ENCODE peak calls at places on chromosomes 6 and 20, in six cellular contexts. W, V, P, T, F and G are unnamed samples.
A peak's percentile ranks its signal among the peaks of the same experiment; 100 is the strongest.

GRCh38 chr6:42936398-42936797 is 7.1 kb downstream of the CNPY3 start:
- DNase-seq in W (no peak), V (no peak), P (no peak), T (no peak), F (no peak), G (no peak)

GRCh38 chr6:107217248-107217647 is 101.9 kb upstream of the BEND3 start:
- DNase-seq in W (no peak), V (no peak), P (no peak), T (no peak), F (no peak), G (no peak)

GRCh38 chr6:69706724-69707123 is 90.1 kb downstream of the LMBRD1 start:
- DNase-seq in W (no peak), V (no peak), P (no peak), T (no peak), F (no peak), G (no peak)

GRCh38 chr20:40692240-40693011 is 3.4 kb upstream of the MAFB start:
- DNase-seq in W (no peak), V (no peak), P (no peak), T (peak; percentile 62), F (peak; percentile 39), G (no peak)

GRCh38 chr6:114323784-114324183 is 19.0 kb downstream of the HS3ST5 start:
- DNase-seq in W (no peak), V (no peak), P (no peak), T (peak; percentile 57), F (no peak), G (no peak)

GRCh38 chr6:43579171-43579570 is 3.2 kb downstream of the POLH start:
- DNase-seq in W (no peak), V (no peak), P (no peak), T (no peak), F (no peak), G (no peak)

GRCh38 chr20:16208443-16208842 is 364.8 kb downstream of the KIF16B start:
- DNase-seq in W (no peak), V (no peak), P (no peak), T (no peak), F (no peak), G (no peak)

GRCh38 chr6:155100087-155100486 is 105.0 kb downstream of the TIAM2 start:
- DNase-seq in W (no peak), V (peak; percentile 88), P (no peak), T (no peak), F (peak; percentile 73), G (no peak)

GRCh38 chr6:13696226-13696625 is 15.4 kb downstream of the RANBP9 start:
- DNase-seq in W (no peak), V (no peak), P (no peak), T (no peak), F (no peak), G (no peak)

GRCh38 chr6:44148306-44148705 is 10.3 kb upstream of the CAPN11 start:
- DNase-seq in W (no peak), V (no peak), P (no peak), T (no peak), F (no peak), G (no peak)

GRCh38 chr6:150373260-150373701 is 4.5 kb downstream of the IYD start:
- DNase-seq in W (no peak), V (no peak), P (peak; percentile 34), T (no peak), F (no peak), G (no peak)

GRCh38 chr20:60136640-60137411 is 178.6 kb downstream of the CDH26 start:
- DNase-seq in W (no peak), V (no peak), P (no peak), T (no peak), F (no peak), G (no peak)

GRCh38 chr6:153591165-153591564 is 447.9 kb upstream of the OPRM1 start:
- DNase-seq in W (no peak), V (no peak), P (no peak), T (no peak), F (no peak), G (no peak)

GRCh38 chr6:143536461-143536865 is 24.9 kb upstream of the FUCA2 start:
- DNase-seq in W (no peak), V (peak; percentile 43), P (peak; percentile 27), T (peak; percentile 56), F (peak; percentile 80), G (peak; percentile 65)

GRCh38 chr20:63058696-63059335 is 52.1 kb upstream of the BHLHE23 start:
- DNase-seq in W (no peak), V (no peak), P (peak; percentile 13), T (no peak), F (peak; percentile 38), G (no peak)

GRCh38 chr6:170038251-170038650 is 252.6 kb downstream of the DLL1 start:
- DNase-seq in W (no peak), V (no peak), P (no peak), T (no peak), F (no peak), G (no peak)

GRCh38 chr6:80003841-80004198 is 629 bp upstream of the TTK start:
- DNase-seq in W (no peak), V (no peak), P (peak; percentile 21), T (peak; percentile 51), F (no peak), G (peak; percentile 29)

GRCh38 chr6:53465732-53466131 is 79.2 kb downstream of the GCLC start:
- DNase-seq in W (no peak), V (peak; percentile 28), P (no peak), T (no peak), F (no peak), G (no peak)

GRCh38 chr6:15331629-15332241 is 85.9 kb downstream of the JARID2 start:
- DNase-seq in W (no peak), V (no peak), P (no peak), T (no peak), F (no peak), G (no peak)

GRCh38 chr6:5723905-5724691 is 282.6 kb downstream of the NRN1 start:
- DNase-seq in W (no peak), V (peak; percentile 29), P (peak; percentile 30), T (no peak), F (no peak), G (peak; percentile 22)

GRCh38 chr20:50959543-50960126 is 1.0 kb downstream of the MOCS3 start:
- DNase-seq in W (no peak), V (no peak), P (no peak), T (no peak), F (no peak), G (no peak)

GRCh38 chr20:946826-947225 is 30.7 kb upstream of the ANGPT4 start:
- DNase-seq in W (no peak), V (no peak), P (no peak), T (no peak), F (no peak), G (no peak)

GRCh38 chr6:134519456-134519855 is 201.5 kb upstream of the SGK1 start:
- DNase-seq in W (no peak), V (peak; percentile 63), P (peak; percentile 44), T (no peak), F (peak; percentile 65), G (no peak)

GRCh38 chr6:88367248-88367647 is 201.1 kb upstream of the CNR1 start:
- DNase-seq in W (no peak), V (no peak), P (no peak), T (no peak), F (no peak), G (no peak)

DNA sequence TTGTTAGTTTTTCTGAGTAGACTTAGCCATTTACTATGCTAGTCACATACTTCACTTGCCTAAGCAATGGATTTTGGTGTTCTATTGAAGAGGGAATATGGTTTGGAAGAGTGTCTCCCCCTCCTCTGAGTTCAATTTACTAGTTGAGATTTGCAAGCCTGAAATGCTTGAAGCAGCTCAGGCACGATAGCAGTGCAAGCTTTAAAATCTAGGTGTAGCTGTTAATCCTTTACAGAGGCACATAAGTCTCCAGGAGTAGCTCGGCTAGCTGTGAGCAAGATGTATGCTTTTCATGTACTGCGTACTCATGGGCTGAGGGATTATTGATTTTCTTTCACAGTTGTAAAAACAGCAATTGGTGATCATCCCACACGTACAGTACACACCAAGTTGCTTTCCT is 745 bp downstream of the FLRT3 start:
- DNase-seq in W (peak; percentile 55), V (no peak), P (no peak), T (peak; percentile 12), F (no peak), G (no peak)
- TF ChIP-seq CTCF in W (no peak), V (no peak), P (no peak), T (no peak), F (no peak), G (no peak)

GRCh38 chr6:162388383-162388777 is 339.2 kb downstream of the PRKN start:
- DNase-seq in W (no peak), V (no peak), P (no peak), T (no peak), F (no peak), G (no peak)
- H3K27ac ChIP-seq in W (no peak overlapping the region), V (no peak overlapping the region), P (peak overlapping the region; percentile 71), T (no peak overlapping the region), F (peak overlapping the region; percentile 58), G (no peak overlapping the region)

DNA sequence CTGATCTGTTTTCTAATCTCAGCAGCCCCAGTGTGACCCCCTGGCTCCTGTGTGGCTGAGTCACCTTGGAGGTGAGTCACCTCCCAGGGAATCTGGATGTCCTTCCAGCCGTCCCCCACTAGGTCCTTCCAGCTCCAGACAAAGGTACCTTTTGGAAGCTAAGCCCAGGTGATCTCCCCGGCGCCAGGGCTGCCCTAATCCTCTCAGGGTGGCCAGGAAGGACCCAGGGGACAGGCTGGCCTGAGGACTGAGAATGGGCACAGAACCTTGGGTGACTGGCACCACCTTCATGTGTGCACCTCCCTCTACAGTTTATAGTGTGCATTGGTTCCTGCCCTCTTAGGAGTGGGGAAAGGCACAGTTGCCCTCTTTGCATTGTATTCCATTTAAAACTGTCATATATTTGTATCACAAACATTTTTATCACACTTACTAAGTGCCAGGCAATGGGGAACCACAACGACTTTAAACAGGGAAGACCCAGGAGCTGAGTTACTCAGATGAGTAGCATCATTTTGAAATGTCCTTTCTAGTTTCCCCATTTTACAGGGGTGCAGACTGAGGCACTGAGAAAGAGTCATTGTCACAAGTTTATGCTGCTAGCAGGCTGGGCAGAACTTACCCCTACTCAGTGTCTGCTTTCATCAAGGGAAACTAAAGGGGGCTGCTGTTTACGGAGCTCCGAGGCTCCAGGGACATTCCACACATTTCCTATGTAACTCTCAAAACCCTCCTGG is 2.6 kb upstream of the BPIFB4 start:
- DNase-seq in W (no peak), V (no peak), P (no peak), T (peak; percentile 48), F (no peak), G (no peak)
- TF ChIP-seq CTCF in W (peak; percentile 49), V (no peak), P (no peak), T (peak; percentile 71), F (no peak), G (no peak)

DNA sequence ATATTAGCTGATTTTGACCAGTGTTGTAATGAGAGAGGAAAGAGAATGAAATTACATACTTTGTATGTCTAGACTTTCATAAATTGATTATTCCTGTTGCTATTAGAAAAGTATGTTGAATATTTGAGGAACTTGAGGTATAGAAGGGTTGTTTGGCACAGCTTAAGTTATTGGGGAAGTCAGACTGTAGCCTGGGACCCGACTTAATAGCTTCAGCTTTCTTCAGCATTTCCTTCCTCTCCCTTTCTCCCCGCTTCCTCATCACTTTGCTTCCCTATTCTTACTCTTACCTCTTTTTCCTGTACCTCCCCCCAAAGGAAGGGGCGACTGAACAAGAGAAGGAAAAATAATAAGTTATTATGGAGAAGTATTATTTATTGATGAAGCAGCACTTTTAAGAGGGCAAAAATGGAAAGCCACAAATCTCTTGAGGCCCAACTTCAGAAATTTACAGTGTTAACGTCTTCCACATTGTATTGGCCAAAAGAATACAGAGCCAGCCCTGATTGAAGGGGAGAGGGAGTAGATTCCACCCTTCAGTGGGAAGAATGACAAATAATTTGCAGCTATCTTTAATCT is 7.4 kb downstream of the SENP6 start:
- DNase-seq in W (no peak), V (no peak), P (no peak), T (no peak), F (no peak), G (no peak)
- H3K27ac ChIP-seq in W (no peak overlapping the region), V (peak overlapping the region; percentile 8), P (peak overlapping the region; percentile 34), T (peak overlapping the region; percentile 73), F (no peak overlapping the region), G (no peak overlapping the region)